ENCODE peak calls at places on chromosomes 16 and 17, in seven cellular contexts. P is AG10803, H is body of pancreas, X is AG04449, L is activated B cell treated with CpG ODN at 0.5 μM for 24 hours, W is LoVo, V is Calu3. G is an unnamed sample.

GRCh38 chr16:180101-180920 is at the start of gene HBQ1:
- DNase-seq in L (peak; percentile 45), X (no peak), V (no peak), W (no peak), P (no peak), H (no peak), G (no peak)

GRCh38 chr17:49850772-49851386 is 3.0 kb upstream of the TAC4 start:
- DNase-seq in W (peak; percentile 15), L (no peak), P (peak; percentile 20), V (peak; percentile 39), H (no peak), X (no peak), G (no peak)

GRCh38 chr16:81646561-81646960 is 132.5 kb upstream of the PLCG2 start:
- DNase-seq in V (no peak), L (no peak), P (peak; percentile 23), W (no peak), X (no peak), H (no peak), G (no peak)

GRCh38 chr16:73888840-73889577 is 407.6 kb upstream of the PSMD7 start:
- DNase-seq in V (no peak), H (no peak), X (no peak), W (no peak), P (no peak), L (no peak), G (no peak)

GRCh38 chr16:1102921-1103648 is 7.0 kb upstream of the C1QTNF8 start:
- DNase-seq in P (peak; percentile 12), L (peak; percentile 77), H (peak; percentile 52), V (peak; percentile 84), W (peak; percentile 60), X (no peak), G (no peak)

GRCh38 chr17:83147285-83147684 is 67.9 kb downstream of the METRNL start:
- DNase-seq in H (no peak), W (no peak), X (no peak), P (no peak), L (no peak), V (no peak), G (no peak)

GRCh38 chr17:77528516-77529327 is 388.0 kb downstream of the SEC14L1 start:
- DNase-seq in X (no peak), L (no peak), V (no peak), W (no peak), H (no peak), P (no peak), G (no peak)

GRCh38 chr17:15934866-15935265 is 10.1 kb upstream of the ADORA2B start:
- DNase-seq in H (no peak), L (no peak), V (no peak), X (no peak), W (no peak), P (no peak), G (no peak)

G was measured in suprapubic skin.